ENCODE peak calls at places on chromosomes 2 and 18, in six cellular contexts. One of them, this sample, is unnamed.

GRCh38 chr2:215565897-215566296 is 130.0 kb upstream of the FN1 start:
- DNase-seq in lower lobe of right lung: no peak
- DNase-seq in A549: no peak
- DNase-seq in pancreas: no peak
- DNase-seq in brain microvascular endothelial cell: peak; percentile 21
- DNase-seq in astrocyte: peak; percentile 10
- DNase-seq in this sample: no peak

GRCh38 chr2:32564417-32565035 is 63.3 kb upstream of the TTC27 start:
- DNase-seq in A549: no peak
- DNase-seq in lower lobe of right lung: no peak
- DNase-seq in pancreas: no peak
- DNase-seq in astrocyte: peak; percentile 21
- DNase-seq in brain microvascular endothelial cell: no peak
- DNase-seq in this sample: no peak

GRCh38 chr18:79754022-79754761 is 43.5 kb upstream of the KCNG2 start:
- DNase-seq in A549: no peak
- DNase-seq in pancreas: no peak
- DNase-seq in lower lobe of right lung: no peak
- DNase-seq in brain microvascular endothelial cell: no peak
- DNase-seq in astrocyte: no peak
- DNase-seq in this sample: no peak

GRCh38 chr18:77062518-77063003 is 70.0 kb downstream of the MBP start:
- DNase-seq in astrocyte: peak; percentile 97
- DNase-seq in pancreas: no peak
- DNase-seq in A549: no peak
- DNase-seq in brain microvascular endothelial cell: peak; percentile 98
- DNase-seq in lower lobe of right lung: no peak
- DNase-seq in this sample: no peak

GRCh38 chr2:235263205-235264120 is 230.4 kb upstream of the AGAP1 start:
- DNase-seq in lower lobe of right lung: peak; percentile 53
- DNase-seq in A549: peak; percentile 94
- DNase-seq in astrocyte: peak; percentile 91
- DNase-seq in pancreas: peak; percentile 25
- DNase-seq in brain microvascular endothelial cell: peak; percentile 96
- DNase-seq in this sample: peak; percentile 66

GRCh38 chr18:41845563-41845962 is 109.5 kb upstream of the PIK3C3 start:
- DNase-seq in brain microvascular endothelial cell: no peak
- DNase-seq in pancreas: no peak
- DNase-seq in lower lobe of right lung: no peak
- DNase-seq in astrocyte: no peak
- DNase-seq in A549: no peak
- DNase-seq in this sample: no peak

GRCh38 chr2:30218814-30219213 is 12.5 kb upstream of the LBH start:
- DNase-seq in astrocyte: peak; percentile 9
- DNase-seq in A549: no peak
- DNase-seq in lower lobe of right lung: no peak
- DNase-seq in brain microvascular endothelial cell: no peak
- DNase-seq in pancreas: no peak
- DNase-seq in this sample: no peak

GRCh38 chr2:100878000-100878786 is 58.3 kb downstream of the NPAS2 start:
- DNase-seq in A549: no peak
- DNase-seq in pancreas: no peak
- DNase-seq in lower lobe of right lung: no peak
- DNase-seq in brain microvascular endothelial cell: no peak
- DNase-seq in astrocyte: no peak
- DNase-seq in this sample: no peak

GRCh38 chr2:205024822-205025518 is 479.7 kb downstream of the PARD3B start:
- DNase-seq in pancreas: peak; percentile 13
- DNase-seq in A549: peak; percentile 77
- DNase-seq in brain microvascular endothelial cell: peak; percentile 96
- DNase-seq in astrocyte: peak; percentile 97
- DNase-seq in lower lobe of right lung: no peak
- DNase-seq in this sample: peak; percentile 20

GRCh38 chr2:44075536-44075935 is 79.7 kb upstream of the LRPPRC start:
- DNase-seq in astrocyte: peak; percentile 41
- DNase-seq in A549: peak; percentile 38
- DNase-seq in pancreas: no peak
- DNase-seq in brain microvascular endothelial cell: no peak
- DNase-seq in lower lobe of right lung: no peak
- DNase-seq in this sample: peak; percentile 31

GRCh38 chr2:53509827-53510785 is 257.5 kb upstream of the CHAC2 start:
- DNase-seq in pancreas: no peak
- DNase-seq in astrocyte: no peak
- DNase-seq in A549: no peak
- DNase-seq in brain microvascular endothelial cell: no peak
- DNase-seq in lower lobe of right lung: peak; percentile 48
- DNase-seq in this sample: no peak

GRCh38 chr2:108377411-108377810 is 343 bp upstream of the SULT1C4 start:
- DNase-seq in brain microvascular endothelial cell: peak; percentile 26
- DNase-seq in pancreas: no peak
- DNase-seq in astrocyte: no peak
- DNase-seq in lower lobe of right lung: no peak
- DNase-seq in A549: no peak
- DNase-seq in this sample: no peak

GRCh38 chr18:39600894-39601293 is 2035.3 kb upstream of the CELF4 start:
- DNase-seq in A549: no peak
- DNase-seq in lower lobe of right lung: no peak
- DNase-seq in brain microvascular endothelial cell: no peak
- DNase-seq in astrocyte: peak; percentile 21
- DNase-seq in pancreas: no peak
- DNase-seq in this sample: no peak

GRCh38 chr2:28558918-28559317 is 63.1 kb downstream of the PLB1 start:
- DNase-seq in lower lobe of right lung: no peak
- DNase-seq in A549: no peak
- DNase-seq in pancreas: no peak
- DNase-seq in brain microvascular endothelial cell: no peak
- DNase-seq in astrocyte: no peak
- DNase-seq in this sample: no peak

GRCh38 chr2:211216221-211216620 is 659.8 kb downstream of the CPS1 start:
- DNase-seq in A549: peak; percentile 13
- DNase-seq in lower lobe of right lung: no peak
- DNase-seq in brain microvascular endothelial cell: no peak
- DNase-seq in astrocyte: no peak
- DNase-seq in pancreas: no peak
- DNase-seq in this sample: no peak

GRCh38 chr2:160387558-160388262 is 105.9 kb downstream of the RBMS1 start:
- DNase-seq in brain microvascular endothelial cell: peak; percentile 96
- DNase-seq in astrocyte: peak; percentile 100
- DNase-seq in pancreas: no peak
- DNase-seq in lower lobe of right lung: no peak
- DNase-seq in A549: peak; percentile 85
- DNase-seq in this sample: no peak

GRCh38 chr2:71618327-71619113 is 165.2 kb downstream of the DYSF start:
- DNase-seq in lower lobe of right lung: no peak
- DNase-seq in pancreas: peak; percentile 2
- DNase-seq in brain microvascular endothelial cell: peak; percentile 16
- DNase-seq in A549: peak; percentile 36
- DNase-seq in astrocyte: no peak
- DNase-seq in this sample: no peak

GRCh38 chr2:26355038-26355995 is 8.7 kb upstream of the ADGRF3 start:
- DNase-seq in pancreas: no peak
- DNase-seq in brain microvascular endothelial cell: peak; percentile 88
- DNase-seq in A549: peak; percentile 94
- DNase-seq in astrocyte: peak; percentile 99
- DNase-seq in lower lobe of right lung: no peak
- DNase-seq in this sample: no peak

GRCh38 chr2:149894760-149895159 is 307.2 kb upstream of the MMADHC start:
- DNase-seq in A549: no peak
- DNase-seq in pancreas: no peak
- DNase-seq in lower lobe of right lung: no peak
- DNase-seq in brain microvascular endothelial cell: no peak
- DNase-seq in astrocyte: peak; percentile 86
- DNase-seq in this sample: no peak

GRCh38 chr2:3111267-3111666 is 266.4 kb downstream of the EIPR1 start:
- DNase-seq in astrocyte: no peak
- DNase-seq in pancreas: no peak
- DNase-seq in lower lobe of right lung: no peak
- DNase-seq in brain microvascular endothelial cell: no peak
- DNase-seq in A549: no peak
- DNase-seq in this sample: no peak

GRCh38 chr2:55966431-55967118 is 43.0 kb upstream of the EFEMP1 start:
- DNase-seq in lower lobe of right lung: no peak
- DNase-seq in astrocyte: peak; percentile 52
- DNase-seq in A549: peak; percentile 33
- DNase-seq in brain microvascular endothelial cell: no peak
- DNase-seq in pancreas: peak; percentile 76
- DNase-seq in this sample: peak; percentile 42

GRCh38 chr18:77650799-77651385 is 401.2 kb downstream of the GALR1 start:
- DNase-seq in astrocyte: no peak
- DNase-seq in A549: peak; percentile 44
- DNase-seq in pancreas: peak; percentile 82
- DNase-seq in brain microvascular endothelial cell: peak; percentile 28
- DNase-seq in lower lobe of right lung: peak; percentile 76
- DNase-seq in this sample: peak; percentile 74

GRCh38 chr2:240962371-240963064 is 35.9 kb upstream of the SNED1 start:
- DNase-seq in lower lobe of right lung: peak; percentile 61
- DNase-seq in pancreas: no peak
- DNase-seq in astrocyte: no peak
- DNase-seq in A549: no peak
- DNase-seq in brain microvascular endothelial cell: no peak
- DNase-seq in this sample: no peak

GRCh38 chr18:12638634-12639124 is 19.2 kb downstream of the SPIRE1 start:
- DNase-seq in pancreas: no peak
- DNase-seq in A549: no peak
- DNase-seq in lower lobe of right lung: no peak
- DNase-seq in astrocyte: no peak
- DNase-seq in brain microvascular endothelial cell: no peak
- DNase-seq in this sample: no peak
- H3K27ac ChIP-seq in pancreas: no peak overlapping the region
- H3K27ac ChIP-seq in A549: peak overlapping the region; percentile 66
- H3K27ac ChIP-seq in lower lobe of right lung: no peak overlapping the region
- H3K27ac ChIP-seq in astrocyte: peak overlapping the region; percentile 51
- H3K27ac ChIP-seq in brain microvascular endothelial cell: no peak overlapping the region
- H3K27ac ChIP-seq in this sample: no peak overlapping the region

GRCh38 chr2:120208381-120209353 is 14.5 kb downstream of the TMEM185B start:
- DNase-seq in astrocyte: no peak
- DNase-seq in brain microvascular endothelial cell: no peak
- DNase-seq in A549: no peak
- DNase-seq in lower lobe of right lung: no peak
- DNase-seq in pancreas: no peak
- DNase-seq in this sample: no peak

GRCh38 chr2:120205901-120206581 is 17.2 kb downstream of the TMEM185B start:
- DNase-seq in brain microvascular endothelial cell: no peak
- DNase-seq in lower lobe of right lung: no peak
- DNase-seq in A549: no peak
- DNase-seq in astrocyte: no peak
- DNase-seq in pancreas: no peak
- DNase-seq in this sample: no peak

GRCh38 chr2:120210234-120210781 is 12.9 kb downstream of the TMEM185B start:
- DNase-seq in astrocyte: no peak
- DNase-seq in lower lobe of right lung: no peak
- DNase-seq in brain microvascular endothelial cell: no peak
- DNase-seq in A549: no peak
- DNase-seq in pancreas: no peak
- DNase-seq in this sample: no peak

GRCh38 chr2:120204945-120205670 is 18.1 kb downstream of the TMEM185B start:
- DNase-seq in A549: no peak
- DNase-seq in brain microvascular endothelial cell: no peak
- DNase-seq in lower lobe of right lung: no peak
- DNase-seq in pancreas: no peak
- DNase-seq in astrocyte: no peak
- DNase-seq in this sample: no peak

DNA sequence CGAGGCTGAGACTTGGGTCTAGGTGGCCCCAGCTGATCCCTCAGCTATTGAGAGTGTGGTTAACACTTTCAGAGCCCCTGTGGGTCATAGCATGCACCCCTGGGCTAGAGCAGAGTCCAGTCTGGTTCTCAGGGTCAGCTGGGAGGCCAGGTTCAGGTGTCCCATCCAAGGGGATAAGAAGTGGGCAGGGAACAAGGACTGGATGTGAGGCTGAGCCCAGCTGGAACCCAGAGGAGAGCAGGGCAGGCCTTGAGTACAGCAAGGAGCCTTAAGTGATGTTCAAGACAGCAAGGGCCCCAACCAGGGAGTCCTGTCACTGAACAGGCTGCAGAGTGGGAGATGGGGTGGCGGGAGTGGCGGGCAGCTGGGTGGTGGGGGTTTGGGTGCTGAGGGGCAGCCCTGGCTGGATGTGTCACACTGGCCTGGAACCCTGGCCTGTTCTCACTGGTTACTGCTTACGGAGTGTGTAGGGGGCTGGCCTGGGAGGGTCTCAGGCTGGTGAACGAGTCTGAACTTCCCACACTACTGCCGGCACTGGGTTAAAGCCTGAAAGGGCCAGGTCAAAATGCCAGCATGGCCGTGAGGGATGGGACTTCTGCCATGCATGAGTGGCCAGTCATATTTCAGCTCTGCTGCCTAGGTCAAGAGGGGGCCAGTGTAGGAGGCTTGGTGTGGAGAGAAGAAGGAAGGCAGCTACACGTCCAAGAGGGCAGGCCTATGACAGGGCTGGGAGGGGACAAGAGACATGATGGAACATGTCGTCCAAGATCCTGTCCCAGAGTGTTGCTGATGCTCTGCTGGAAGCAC is 13.6 kb downstream of the TMEM185B start:
- DNase-seq in brain microvascular endothelial cell: no peak
- DNase-seq in astrocyte: no peak
- DNase-seq in A549: no peak
- DNase-seq in pancreas: no peak
- DNase-seq in lower lobe of right lung: no peak
- DNase-seq in this sample: no peak
- H3K27ac ChIP-seq in brain microvascular endothelial cell: no peak overlapping the region
- H3K27ac ChIP-seq in astrocyte: no peak overlapping the region
- H3K27ac ChIP-seq in A549: no peak overlapping the region
- H3K27ac ChIP-seq in pancreas: no peak overlapping the region
- H3K27ac ChIP-seq in lower lobe of right lung: peak overlapping the region; percentile 46
- H3K27ac ChIP-seq in this sample: no peak overlapping the region

GRCh38 chr2:128310094-128310716 is 8.5 kb downstream of the HS6ST1 start:
- DNase-seq in pancreas: peak; percentile 16
- DNase-seq in astrocyte: no peak
- DNase-seq in lower lobe of right lung: peak; percentile 39
- DNase-seq in A549: no peak
- DNase-seq in brain microvascular endothelial cell: no peak
- DNase-seq in this sample: no peak
- H3K27ac ChIP-seq in pancreas: peak overlapping the region; percentile 44
- H3K27ac ChIP-seq in astrocyte: no peak overlapping the region
- H3K27ac ChIP-seq in lower lobe of right lung: peak overlapping the region; percentile 65
- H3K27ac ChIP-seq in A549: no peak overlapping the region
- H3K27ac ChIP-seq in brain microvascular endothelial cell: no peak overlapping the region
- H3K27ac ChIP-seq in this sample: peak overlapping the region; percentile 49

GRCh38 chr2:237320801-237321563 is 93.0 kb downstream of the COL6A3 start:
- DNase-seq in A549: no peak
- DNase-seq in brain microvascular endothelial cell: no peak
- DNase-seq in lower lobe of right lung: no peak
- DNase-seq in pancreas: no peak
- DNase-seq in astrocyte: no peak
- DNase-seq in this sample: no peak
- H3K27ac ChIP-seq in A549: no peak overlapping the region
- H3K27ac ChIP-seq in brain microvascular endothelial cell: no peak overlapping the region
- H3K27ac ChIP-seq in lower lobe of right lung: no peak overlapping the region
- H3K27ac ChIP-seq in pancreas: no peak overlapping the region
- H3K27ac ChIP-seq in astrocyte: no peak overlapping the region
- H3K27ac ChIP-seq in this sample: no peak overlapping the region

GRCh38 chr18:53991202-53991601 is 233.3 kb downstream of the MBD2 start:
- DNase-seq in brain microvascular endothelial cell: peak; percentile 88
- DNase-seq in lower lobe of right lung: no peak
- DNase-seq in astrocyte: peak; percentile 82
- DNase-seq in A549: peak; percentile 24
- DNase-seq in pancreas: no peak
- DNase-seq in this sample: no peak
- H3K27ac ChIP-seq in brain microvascular endothelial cell: peak overlapping the region; percentile 73
- H3K27ac ChIP-seq in lower lobe of right lung: no peak overlapping the region
- H3K27ac ChIP-seq in astrocyte: no peak overlapping the region
- H3K27ac ChIP-seq in A549: no peak overlapping the region
- H3K27ac ChIP-seq in pancreas: no peak overlapping the region
- H3K27ac ChIP-seq in this sample: no peak overlapping the region

GRCh38 chr2:165434865-165435500 is 34.5 kb upstream of the CSRNP3 start:
- DNase-seq in pancreas: no peak
- DNase-seq in brain microvascular endothelial cell: no peak
- DNase-seq in A549: no peak
- DNase-seq in lower lobe of right lung: no peak
- DNase-seq in astrocyte: no peak
- DNase-seq in this sample: no peak
- H3K27ac ChIP-seq in pancreas: no peak overlapping the region
- H3K27ac ChIP-seq in brain microvascular endothelial cell: no peak overlapping the region
- H3K27ac ChIP-seq in A549: no peak overlapping the region
- H3K27ac ChIP-seq in lower lobe of right lung: no peak overlapping the region
- H3K27ac ChIP-seq in astrocyte: no peak overlapping the region
- H3K27ac ChIP-seq in this sample: no peak overlapping the region

This sample was measured in substantia nigra.